ENCODE peak calls at places on chromosomes 7 and 10, in six cellular contexts. One of them, this sample, is unnamed.

GRCh38 chr10:95531041-95531809 is 29.9 kb downstream of the SORBS1 start:
- DNase-seq in CD8-positive, alpha-beta T cell: no peak
- DNase-seq in GM13977: no peak
- DNase-seq in tibial nerve: no peak
- DNase-seq in fibroblast of mammary gland: no peak
- DNase-seq in progenitor cell of endocrine pancreas: no peak
- DNase-seq in this sample: no peak

GRCh38 chr7:115087437-115087836 is 165.5 kb downstream of the MDFIC start:
- DNase-seq in CD8-positive, alpha-beta T cell: no peak
- DNase-seq in GM13977: no peak
- DNase-seq in fibroblast of mammary gland: peak; percentile 90
- DNase-seq in progenitor cell of endocrine pancreas: no peak
- DNase-seq in tibial nerve: no peak
- DNase-seq in this sample: no peak

GRCh38 chr7:112162161-112163020 is 43.8 kb downstream of the DOCK4 start:
- DNase-seq in fibroblast of mammary gland: peak; percentile 64
- DNase-seq in progenitor cell of endocrine pancreas: no peak
- DNase-seq in CD8-positive, alpha-beta T cell: no peak
- DNase-seq in GM13977: no peak
- DNase-seq in tibial nerve: no peak
- DNase-seq in this sample: peak; percentile 39

GRCh38 chr10:132422931-132423813 is 26.2 kb downstream of the PWWP2B start:
- DNase-seq in CD8-positive, alpha-beta T cell: no peak
- DNase-seq in progenitor cell of endocrine pancreas: no peak
- DNase-seq in GM13977: peak; percentile 49
- DNase-seq in fibroblast of mammary gland: no peak
- DNase-seq in tibial nerve: no peak
- DNase-seq in this sample: no peak

GRCh38 chr7:229184-229964 is 37.0 kb downstream of the FAM20C start:
- DNase-seq in progenitor cell of endocrine pancreas: no peak
- DNase-seq in fibroblast of mammary gland: peak; percentile 96
- DNase-seq in tibial nerve: peak; percentile 76
- DNase-seq in GM13977: no peak
- DNase-seq in CD8-positive, alpha-beta T cell: no peak
- DNase-seq in this sample: no peak

GRCh38 chr7:151137076-151137611 is 30.4 kb downstream of the GBX1 start:
- DNase-seq in GM13977: no peak
- DNase-seq in progenitor cell of endocrine pancreas: no peak
- DNase-seq in tibial nerve: no peak
- DNase-seq in fibroblast of mammary gland: no peak
- DNase-seq in CD8-positive, alpha-beta T cell: no peak
- DNase-seq in this sample: peak; percentile 29

GRCh38 chr7:141674702-141675101 is 27.3 kb downstream of the DENND11 start:
- DNase-seq in GM13977: no peak
- DNase-seq in fibroblast of mammary gland: no peak
- DNase-seq in progenitor cell of endocrine pancreas: no peak
- DNase-seq in CD8-positive, alpha-beta T cell: no peak
- DNase-seq in tibial nerve: no peak
- DNase-seq in this sample: no peak

GRCh38 chr10:110698782-110699201 is 54.7 kb downstream of the RBM20 start:
- DNase-seq in CD8-positive, alpha-beta T cell: no peak
- DNase-seq in fibroblast of mammary gland: no peak
- DNase-seq in GM13977: no peak
- DNase-seq in tibial nerve: no peak
- DNase-seq in progenitor cell of endocrine pancreas: no peak
- DNase-seq in this sample: no peak

GRCh38 chr7:109611656-109612055 is 1042.0 kb downstream of the DNAJB9 start:
- DNase-seq in CD8-positive, alpha-beta T cell: no peak
- DNase-seq in progenitor cell of endocrine pancreas: no peak
- DNase-seq in tibial nerve: no peak
- DNase-seq in GM13977: no peak
- DNase-seq in fibroblast of mammary gland: no peak
- DNase-seq in this sample: no peak

GRCh38 chr10:110016037-110016436 is 8.3 kb downstream of the ADD3 start:
- DNase-seq in progenitor cell of endocrine pancreas: no peak
- DNase-seq in tibial nerve: no peak
- DNase-seq in fibroblast of mammary gland: peak; percentile 42
- DNase-seq in GM13977: no peak
- DNase-seq in CD8-positive, alpha-beta T cell: no peak
- DNase-seq in this sample: no peak

GRCh38 chr10:34598972-34599371 is 216.1 kb downstream of the PARD3 start:
- DNase-seq in fibroblast of mammary gland: no peak
- DNase-seq in CD8-positive, alpha-beta T cell: no peak
- DNase-seq in tibial nerve: no peak
- DNase-seq in progenitor cell of endocrine pancreas: no peak
- DNase-seq in GM13977: no peak
- DNase-seq in this sample: no peak

GRCh38 chr10:100972115-100972903 is 3.0 kb downstream of the SEMA4G start:
- DNase-seq in GM13977: no peak
- DNase-seq in progenitor cell of endocrine pancreas: peak; percentile 3
- DNase-seq in tibial nerve: no peak
- DNase-seq in CD8-positive, alpha-beta T cell: no peak
- DNase-seq in fibroblast of mammary gland: no peak
- DNase-seq in this sample: no peak

GRCh38 chr10:84214612-84215235 is 10.6 kb downstream of the LRIT2 start:
- DNase-seq in fibroblast of mammary gland: no peak
- DNase-seq in GM13977: peak; percentile 73
- DNase-seq in tibial nerve: no peak
- DNase-seq in progenitor cell of endocrine pancreas: no peak
- DNase-seq in CD8-positive, alpha-beta T cell: no peak
- DNase-seq in this sample: no peak

GRCh38 chr7:39085590-39086049 is 107.9 kb downstream of the POU6F2 start:
- DNase-seq in GM13977: no peak
- DNase-seq in tibial nerve: no peak
- DNase-seq in fibroblast of mammary gland: peak; percentile 1
- DNase-seq in CD8-positive, alpha-beta T cell: no peak
- DNase-seq in progenitor cell of endocrine pancreas: no peak
- DNase-seq in this sample: no peak

GRCh38 chr7:39978252-39978934 is 28.3 kb downstream of the CDK13 start:
- DNase-seq in progenitor cell of endocrine pancreas: no peak
- DNase-seq in CD8-positive, alpha-beta T cell: no peak
- DNase-seq in GM13977: no peak
- DNase-seq in fibroblast of mammary gland: no peak
- DNase-seq in tibial nerve: no peak
- DNase-seq in this sample: no peak

GRCh38 chr7:13989138-13989943 is at the start of gene ETV1:
- DNase-seq in fibroblast of mammary gland: peak; percentile 74
- DNase-seq in GM13977: no peak
- DNase-seq in tibial nerve: peak; percentile 51
- DNase-seq in CD8-positive, alpha-beta T cell: no peak
- DNase-seq in progenitor cell of endocrine pancreas: peak; percentile 37
- DNase-seq in this sample: peak; percentile 21

GRCh38 chr7:44978511-44979366 is at the start of gene MYO1G:
- DNase-seq in GM13977: peak; percentile 73
- DNase-seq in fibroblast of mammary gland: no peak
- DNase-seq in CD8-positive, alpha-beta T cell: peak; percentile 65
- DNase-seq in tibial nerve: no peak
- DNase-seq in progenitor cell of endocrine pancreas: no peak
- DNase-seq in this sample: no peak

GRCh38 chr7:68917041-68917651 is 681.1 kb upstream of the AUTS2 start:
- DNase-seq in progenitor cell of endocrine pancreas: no peak
- DNase-seq in tibial nerve: no peak
- DNase-seq in CD8-positive, alpha-beta T cell: no peak
- DNase-seq in GM13977: no peak
- DNase-seq in fibroblast of mammary gland: no peak
- DNase-seq in this sample: no peak

GRCh38 chr10:100338434-100339036 is 8.5 kb upstream of the SCD start:
- DNase-seq in tibial nerve: peak; percentile 68
- DNase-seq in progenitor cell of endocrine pancreas: peak; percentile 66
- DNase-seq in GM13977: peak; percentile 78
- DNase-seq in CD8-positive, alpha-beta T cell: peak; percentile 67
- DNase-seq in fibroblast of mammary gland: peak; percentile 50
- DNase-seq in this sample: peak; percentile 67

GRCh38 chr7:29953735-29954347 is 35.8 kb downstream of the SCRN1 start:
- DNase-seq in GM13977: no peak
- DNase-seq in tibial nerve: no peak
- DNase-seq in progenitor cell of endocrine pancreas: no peak
- DNase-seq in CD8-positive, alpha-beta T cell: no peak
- DNase-seq in fibroblast of mammary gland: peak; percentile 28
- DNase-seq in this sample: no peak

GRCh38 chr7:128221929-128222403 is 19.1 kb upstream of the LEP start:
- DNase-seq in fibroblast of mammary gland: peak; percentile 90
- DNase-seq in GM13977: no peak
- DNase-seq in progenitor cell of endocrine pancreas: no peak
- DNase-seq in CD8-positive, alpha-beta T cell: no peak
- DNase-seq in tibial nerve: no peak
- DNase-seq in this sample: no peak

GRCh38 chr7:119545118-119545517 is 727.9 kb upstream of the KCND2 start:
- DNase-seq in progenitor cell of endocrine pancreas: no peak
- DNase-seq in tibial nerve: no peak
- DNase-seq in GM13977: no peak
- DNase-seq in fibroblast of mammary gland: peak; percentile 30
- DNase-seq in CD8-positive, alpha-beta T cell: no peak
- DNase-seq in this sample: no peak

GRCh38 chr10:125148576-125148975 is 11.8 kb downstream of the CTBP2 start:
- DNase-seq in fibroblast of mammary gland: no peak
- DNase-seq in tibial nerve: no peak
- DNase-seq in GM13977: no peak
- DNase-seq in CD8-positive, alpha-beta T cell: no peak
- DNase-seq in progenitor cell of endocrine pancreas: no peak
- DNase-seq in this sample: no peak

GRCh38 chr7:44155191-44156185 is 14.4 kb upstream of the MYL7 start:
- DNase-seq in GM13977: no peak
- DNase-seq in tibial nerve: no peak
- DNase-seq in CD8-positive, alpha-beta T cell: no peak
- DNase-seq in fibroblast of mammary gland: no peak
- DNase-seq in progenitor cell of endocrine pancreas: no peak
- DNase-seq in this sample: no peak

GRCh38 chr7:80428161-80429054 is 83.5 kb downstream of the GNAT3 start:
- DNase-seq in GM13977: peak; percentile 29
- DNase-seq in fibroblast of mammary gland: peak; percentile 78
- DNase-seq in progenitor cell of endocrine pancreas: no peak
- DNase-seq in CD8-positive, alpha-beta T cell: no peak
- DNase-seq in tibial nerve: no peak
- DNase-seq in this sample: peak; percentile 39
- TF ChIP-seq CTCF in GM13977: peak; percentile 66
- TF ChIP-seq CTCF in fibroblast of mammary gland: peak; percentile 79
- TF ChIP-seq CTCF in progenitor cell of endocrine pancreas: peak; percentile 55
- TF ChIP-seq CTCF in CD8-positive, alpha-beta T cell: no peak
- TF ChIP-seq CTCF in tibial nerve: peak; percentile 75
- TF ChIP-seq CTCF in this sample: peak; percentile 78

GRCh38 chr7:157133304-157133703 is 5.4 kb upstream of the UBE3C start:
- DNase-seq in progenitor cell of endocrine pancreas: no peak
- DNase-seq in GM13977: no peak
- DNase-seq in fibroblast of mammary gland: no peak
- DNase-seq in tibial nerve: no peak
- DNase-seq in CD8-positive, alpha-beta T cell: no peak
- DNase-seq in this sample: no peak

GRCh38 chr7:157138101-157138423 is 664 bp upstream of the UBE3C start:
- DNase-seq in GM13977: no peak
- DNase-seq in fibroblast of mammary gland: no peak
- DNase-seq in CD8-positive, alpha-beta T cell: no peak
- DNase-seq in tibial nerve: no peak
- DNase-seq in progenitor cell of endocrine pancreas: no peak
- DNase-seq in this sample: no peak

GRCh38 chr7:157139142-157140117 is 704 bp downstream of the UBE3C start:
- DNase-seq in progenitor cell of endocrine pancreas: peak; percentile 43
- DNase-seq in tibial nerve: no peak
- DNase-seq in GM13977: no peak
- DNase-seq in CD8-positive, alpha-beta T cell: no peak
- DNase-seq in fibroblast of mammary gland: peak; percentile 24
- DNase-seq in this sample: no peak

GRCh38 chr7:157138424-157139141 is at the start of gene UBE3C:
- DNase-seq in GM13977: peak; percentile 98
- DNase-seq in tibial nerve: peak; percentile 69
- DNase-seq in fibroblast of mammary gland: peak; percentile 85
- DNase-seq in progenitor cell of endocrine pancreas: peak; percentile 87
- DNase-seq in CD8-positive, alpha-beta T cell: peak; percentile 81
- DNase-seq in this sample: peak; percentile 89

DNA sequence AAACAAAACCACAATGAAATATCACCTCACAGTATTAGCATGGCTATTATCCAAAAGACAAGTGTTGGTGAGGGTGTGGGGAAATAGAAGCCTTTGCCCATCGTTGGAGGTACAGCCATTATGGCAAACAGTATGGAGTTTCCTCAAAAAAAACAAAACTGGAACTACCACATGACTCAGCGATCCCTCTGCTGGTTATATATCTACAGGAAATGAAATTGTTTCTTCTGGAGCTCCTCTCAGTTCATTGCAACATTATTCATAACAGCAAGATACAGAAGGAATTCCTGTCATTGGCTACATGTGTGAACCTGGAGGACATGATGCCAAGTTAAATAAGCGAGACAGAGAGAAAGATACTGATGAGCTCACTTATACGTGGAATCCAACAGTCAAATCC is 2.4 kb upstream of the UBE3C start:
- DNase-seq in CD8-positive, alpha-beta T cell: no peak
- DNase-seq in GM13977: no peak
- DNase-seq in tibial nerve: no peak
- DNase-seq in progenitor cell of endocrine pancreas: no peak
- DNase-seq in fibroblast of mammary gland: peak; percentile 89
- DNase-seq in this sample: peak; percentile 57
- TF ChIP-seq CTCF in CD8-positive, alpha-beta T cell: no peak
- TF ChIP-seq CTCF in GM13977: no peak
- TF ChIP-seq CTCF in tibial nerve: no peak
- TF ChIP-seq CTCF in progenitor cell of endocrine pancreas: peak; percentile 22
- TF ChIP-seq CTCF in fibroblast of mammary gland: peak; percentile 38
- TF ChIP-seq CTCF in this sample: peak; percentile 32

GRCh38 chr7:123633553-123633952 is 22.1 kb upstream of the LMOD2 start:
- DNase-seq in CD8-positive, alpha-beta T cell: no peak
- DNase-seq in GM13977: no peak
- DNase-seq in fibroblast of mammary gland: peak; percentile 86
- DNase-seq in tibial nerve: no peak
- DNase-seq in progenitor cell of endocrine pancreas: no peak
- DNase-seq in this sample: no peak

GRCh38 chr7:123637203-123637602 is 18.5 kb upstream of the LMOD2 start:
- DNase-seq in progenitor cell of endocrine pancreas: no peak
- DNase-seq in tibial nerve: no peak
- DNase-seq in GM13977: no peak
- DNase-seq in fibroblast of mammary gland: no peak
- DNase-seq in CD8-positive, alpha-beta T cell: no peak
- DNase-seq in this sample: no peak

GRCh38 chr7:123632808-123633207 is 22.9 kb upstream of the LMOD2 start:
- DNase-seq in tibial nerve: no peak
- DNase-seq in GM13977: no peak
- DNase-seq in fibroblast of mammary gland: no peak
- DNase-seq in CD8-positive, alpha-beta T cell: no peak
- DNase-seq in progenitor cell of endocrine pancreas: no peak
- DNase-seq in this sample: no peak

GRCh38 chr7:123637878-123638277 is 17.8 kb upstream of the LMOD2 start:
- DNase-seq in tibial nerve: no peak
- DNase-seq in fibroblast of mammary gland: no peak
- DNase-seq in GM13977: no peak
- DNase-seq in CD8-positive, alpha-beta T cell: no peak
- DNase-seq in progenitor cell of endocrine pancreas: no peak
- DNase-seq in this sample: no peak

GRCh38 chr7:123635551-123636359 is 19.9 kb upstream of the LMOD2 start:
- DNase-seq in fibroblast of mammary gland: peak; percentile 68
- DNase-seq in tibial nerve: no peak
- DNase-seq in progenitor cell of endocrine pancreas: no peak
- DNase-seq in CD8-positive, alpha-beta T cell: no peak
- DNase-seq in GM13977: peak; percentile 17
- DNase-seq in this sample: no peak
- TF ChIP-seq CTCF in fibroblast of mammary gland: peak; percentile 80
- TF ChIP-seq CTCF in tibial nerve: peak; percentile 33
- TF ChIP-seq CTCF in progenitor cell of endocrine pancreas: peak; percentile 68
- TF ChIP-seq CTCF in CD8-positive, alpha-beta T cell: no peak
- TF ChIP-seq CTCF in GM13977: peak; percentile 35
- TF ChIP-seq CTCF in this sample: peak; percentile 69

GRCh38 chr10:115171392-115171960 is 78.3 kb downstream of the ATRNL1 start:
- DNase-seq in tibial nerve: no peak
- DNase-seq in progenitor cell of endocrine pancreas: no peak
- DNase-seq in fibroblast of mammary gland: peak; percentile 4
- DNase-seq in GM13977: no peak
- DNase-seq in CD8-positive, alpha-beta T cell: no peak
- DNase-seq in this sample: no peak
- TF ChIP-seq CTCF in tibial nerve: no peak
- TF ChIP-seq CTCF in progenitor cell of endocrine pancreas: peak; percentile 71
- TF ChIP-seq CTCF in fibroblast of mammary gland: peak; percentile 29
- TF ChIP-seq CTCF in GM13977: peak; percentile 28
- TF ChIP-seq CTCF in CD8-positive, alpha-beta T cell: no peak
- TF ChIP-seq CTCF in this sample: peak; percentile 41

This sample was measured in Caco-2.